ENCODE peak calls at places on chromosome 19, in four cellular contexts. One of them, this sample, is unnamed.

GRCh38 chr19:13076320-13076719 is 26.3 kb downstream of the LYL1 start:
- DNase-seq in astrocyte of the spinal cord: no peak
- DNase-seq in left ventricle myocardium inferior: no peak
- DNase-seq in breast epithelium: no peak
- DNase-seq in this sample: no peak

GRCh38 chr19:14433454-14434156 is 499 bp downstream of the PKN1 start:
- DNase-seq in astrocyte of the spinal cord: no peak
- DNase-seq in left ventricle myocardium inferior: no peak
- DNase-seq in breast epithelium: no peak
- DNase-seq in this sample: no peak

GRCh38 chr19:8491574-8491973 is 10.9 kb downstream of the PRAM1 start:
- DNase-seq in astrocyte of the spinal cord: no peak
- DNase-seq in left ventricle myocardium inferior: no peak
- DNase-seq in breast epithelium: no peak
- DNase-seq in this sample: no peak

GRCh38 chr19:49637865-49638350 is 2.0 kb downstream of the RRAS start:
- DNase-seq in astrocyte of the spinal cord: peak
- DNase-seq in left ventricle myocardium inferior: peak
- DNase-seq in breast epithelium: peak
- DNase-seq in this sample: peak

GRCh38 chr19:11692127-11692790 is 46.5 kb downstream of the ZNF823 start:
- DNase-seq in astrocyte of the spinal cord: no peak
- DNase-seq in left ventricle myocardium inferior: no peak
- DNase-seq in breast epithelium: no peak
- DNase-seq in this sample: no peak

GRCh38 chr19:48833977-48834376 is 2.3 kb downstream of the HSD17B14 start:
- DNase-seq in astrocyte of the spinal cord: no peak
- DNase-seq in left ventricle myocardium inferior: no peak
- DNase-seq in breast epithelium: no peak
- DNase-seq in this sample: no peak

GRCh38 chr19:45615795-45616708 is 14.0 kb upstream of the GPR4 start:
- DNase-seq in astrocyte of the spinal cord: peak
- DNase-seq in left ventricle myocardium inferior: peak
- DNase-seq in breast epithelium: no peak
- DNase-seq in this sample: peak

GRCh38 chr19:51020988-51021651 is 1.6 kb upstream of the KLK10 start:
- DNase-seq in astrocyte of the spinal cord: peak
- DNase-seq in left ventricle myocardium inferior: no peak
- DNase-seq in breast epithelium: peak
- DNase-seq in this sample: no peak

GRCh38 chr19:13764821-13765394 is 586 bp downstream of the MRI1 start:
- DNase-seq in astrocyte of the spinal cord: no peak
- DNase-seq in left ventricle myocardium inferior: peak
- DNase-seq in breast epithelium: no peak
- DNase-seq in this sample: peak

GRCh38 chr19:8131517-8131916 is 17.9 kb downstream of the FBN3 start:
- DNase-seq in astrocyte of the spinal cord: no peak
- DNase-seq in left ventricle myocardium inferior: no peak
- DNase-seq in breast epithelium: no peak
- DNase-seq in this sample: no peak

GRCh38 chr19:1222394-1222793 is 15.4 kb downstream of the CBARP start:
- DNase-seq in astrocyte of the spinal cord: no peak
- DNase-seq in left ventricle myocardium inferior: no peak
- DNase-seq in breast epithelium: no peak
- DNase-seq in this sample: no peak

GRCh38 chr19:45508931-45509691 is 1.8 kb downstream of the VASP start:
- DNase-seq in astrocyte of the spinal cord: peak
- DNase-seq in left ventricle myocardium inferior: peak
- DNase-seq in breast epithelium: peak
- DNase-seq in this sample: no peak

GRCh38 chr19:1252221-1252817 is 3.9 kb downstream of the MIDN start:
- DNase-seq in astrocyte of the spinal cord: peak
- DNase-seq in left ventricle myocardium inferior: peak
- DNase-seq in breast epithelium: peak
- DNase-seq in this sample: peak

GRCh38 chr19:33631628-33631995 is 9.9 kb downstream of the CHST8 start:
- DNase-seq in astrocyte of the spinal cord: no peak
- DNase-seq in left ventricle myocardium inferior: no peak
- DNase-seq in breast epithelium: no peak
- DNase-seq in this sample: no peak

GRCh38 chr19:46173886-46174475 is 25.9 kb downstream of the IGFL2 start:
- DNase-seq in astrocyte of the spinal cord: no peak
- DNase-seq in left ventricle myocardium inferior: no peak
- DNase-seq in breast epithelium: no peak
- DNase-seq in this sample: no peak

GRCh38 chr19:480016-480855 is 16.1 kb upstream of the MADCAM1 start:
- DNase-seq in astrocyte of the spinal cord: peak
- DNase-seq in left ventricle myocardium inferior: peak
- DNase-seq in breast epithelium: peak
- DNase-seq in this sample: peak

GRCh38 chr19:18594824-18595373 is 6.3 kb downstream of the REX1BD start:
- DNase-seq in astrocyte of the spinal cord: no peak
- DNase-seq in left ventricle myocardium inferior: no peak
- DNase-seq in breast epithelium: no peak
- DNase-seq in this sample: no peak

GRCh38 chr19:53664152-53664551 is 32.4 kb downstream of the DPRX start:
- DNase-seq in astrocyte of the spinal cord: no peak
- DNase-seq in left ventricle myocardium inferior: no peak
- DNase-seq in breast epithelium: no peak
- DNase-seq in this sample: no peak

GRCh38 chr19:12773571-12773970 is 1.8 kb downstream of the HOOK2 start:
- DNase-seq in astrocyte of the spinal cord: no peak
- DNase-seq in left ventricle myocardium inferior: peak
- DNase-seq in breast epithelium: no peak
- DNase-seq in this sample: no peak

GRCh38 chr19:46408611-46409039 is 4.7 kb downstream of the CCDC8 start:
- DNase-seq in astrocyte of the spinal cord: peak
- DNase-seq in left ventricle myocardium inferior: peak
- DNase-seq in breast epithelium: peak
- DNase-seq in this sample: no peak

GRCh38 chr19:46040952-46041500 is at the start of gene IGFL4:
- DNase-seq in astrocyte of the spinal cord: no peak
- DNase-seq in left ventricle myocardium inferior: no peak
- DNase-seq in breast epithelium: no peak
- DNase-seq in this sample: peak

GRCh38 chr19:13262450-13262849 is 112.2 kb downstream of the IER2 start:
- DNase-seq in astrocyte of the spinal cord: peak
- DNase-seq in left ventricle myocardium inferior: no peak
- DNase-seq in breast epithelium: no peak
- DNase-seq in this sample: peak

GRCh38 chr19:28377077-28377476 is 835.9 kb downstream of the UQCRFS1 start:
- DNase-seq in astrocyte of the spinal cord: no peak
- DNase-seq in left ventricle myocardium inferior: no peak
- DNase-seq in breast epithelium: no peak
- DNase-seq in this sample: no peak

GRCh38 chr19:12117203-12117970 is 22.8 kb downstream of the ZNF20 start:
- DNase-seq in astrocyte of the spinal cord: no peak
- DNase-seq in left ventricle myocardium inferior: no peak
- DNase-seq in breast epithelium: no peak
- DNase-seq in this sample: no peak

GRCh38 chr19:58093071-58093470 is 5.0 kb downstream of the ZSCAN18 start:
- DNase-seq in astrocyte of the spinal cord: no peak
- DNase-seq in left ventricle myocardium inferior: no peak
- DNase-seq in breast epithelium: no peak
- DNase-seq in this sample: no peak

GRCh38 chr19:18869781-18870530 is 26.0 kb downstream of the CERS1 start:
- DNase-seq in astrocyte of the spinal cord: no peak
- DNase-seq in left ventricle myocardium inferior: no peak
- DNase-seq in breast epithelium: no peak
- DNase-seq in this sample: no peak

GRCh38 chr19:48607359-48607755 is 815 bp downstream of the SPACA4 start:
- DNase-seq in astrocyte of the spinal cord: no peak
- DNase-seq in left ventricle myocardium inferior: no peak
- DNase-seq in breast epithelium: no peak
- DNase-seq in this sample: no peak

GRCh38 chr19:52778811-52779210 is 7.8 kb downstream of the ZNF600 start:
- DNase-seq in astrocyte of the spinal cord: no peak
- DNase-seq in left ventricle myocardium inferior: no peak
- DNase-seq in breast epithelium: no peak
- DNase-seq in this sample: no peak

GRCh38 chr19:58455306-58455705 is 3.9 kb downstream of the ZNF324B start:
- DNase-seq in astrocyte of the spinal cord: no peak
- DNase-seq in left ventricle myocardium inferior: no peak
- DNase-seq in breast epithelium: no peak
- DNase-seq in this sample: no peak

GRCh38 chr19:15177269-15178116 is 23.3 kb downstream of the NOTCH3 start:
- DNase-seq in astrocyte of the spinal cord: peak
- DNase-seq in left ventricle myocardium inferior: peak
- DNase-seq in breast epithelium: peak
- DNase-seq in this sample: peak

GRCh38 chr19:54464044-54464623 is 556 bp upstream of the LENG9 start:
- DNase-seq in astrocyte of the spinal cord: peak
- DNase-seq in left ventricle myocardium inferior: peak
- DNase-seq in breast epithelium: peak
- DNase-seq in this sample: peak

GRCh38 chr19:55482128-55482961 is 2.6 kb upstream of the NAT14 start:
- DNase-seq in astrocyte of the spinal cord: no peak
- DNase-seq in left ventricle myocardium inferior: no peak
- DNase-seq in breast epithelium: no peak
- DNase-seq in this sample: no peak

GRCh38 chr19:40797166-40797962 is 1.6 kb upstream of the EGLN2 start:
- DNase-seq in astrocyte of the spinal cord: no peak
- DNase-seq in left ventricle myocardium inferior: no peak
- DNase-seq in breast epithelium: no peak
- DNase-seq in this sample: no peak

GRCh38 chr19:49855676-49856573 is 5.0 kb downstream of the PTOV1 start:
- DNase-seq in astrocyte of the spinal cord: no peak
- DNase-seq in left ventricle myocardium inferior: no peak
- DNase-seq in breast epithelium: no peak
- DNase-seq in this sample: no peak

GRCh38 chr19:21314676-21315075 is 14.5 kb downstream of the ZNF708 start:
- DNase-seq in astrocyte of the spinal cord: no peak
- DNase-seq in left ventricle myocardium inferior: no peak
- DNase-seq in breast epithelium: no peak
- DNase-seq in this sample: no peak

GRCh38 chr19:8030906-8031305 is 21.7 kb upstream of the CCL25 start:
- DNase-seq in astrocyte of the spinal cord: no peak
- DNase-seq in left ventricle myocardium inferior: no peak
- DNase-seq in breast epithelium: no peak
- DNase-seq in this sample: no peak

GRCh38 chr19:33514885-33515485 is 6.6 kb downstream of the PEPD start:
- DNase-seq in astrocyte of the spinal cord: no peak
- DNase-seq in left ventricle myocardium inferior: peak
- DNase-seq in breast epithelium: no peak
- DNase-seq in this sample: no peak

DNA sequence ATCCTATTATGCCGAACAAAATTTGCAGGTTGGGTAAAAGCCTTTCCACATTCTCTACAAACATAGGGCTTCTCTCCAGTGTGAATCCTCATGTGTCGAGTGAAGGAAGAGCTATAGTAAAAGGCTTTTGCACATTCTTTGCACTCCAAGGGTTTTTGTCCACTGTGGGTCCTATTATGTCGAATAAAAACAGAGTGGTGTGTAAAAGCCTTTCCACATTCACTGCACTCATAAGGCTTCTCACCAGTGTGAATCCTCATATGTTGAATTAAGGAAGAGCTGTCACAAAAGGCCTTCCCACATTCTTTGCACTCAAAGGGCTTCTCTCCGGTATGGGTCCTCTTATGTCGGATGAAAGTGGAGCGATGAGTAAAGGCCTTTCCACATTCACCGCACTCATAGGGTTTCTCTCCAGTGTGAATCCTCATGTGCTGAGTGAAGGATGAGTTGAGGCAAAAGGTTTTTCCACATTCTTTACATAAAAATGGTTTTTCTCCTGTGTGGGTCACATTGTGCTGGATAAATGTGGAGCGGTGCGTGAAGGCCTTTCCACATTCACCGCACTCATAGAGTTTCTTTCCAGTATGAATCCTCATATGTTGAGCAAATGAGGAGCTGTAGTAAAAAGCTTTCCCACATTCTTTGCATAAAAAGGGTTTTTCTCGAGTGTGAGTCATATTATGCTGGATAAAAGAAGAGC is 13.6 kb downstream of the ZNF599 start:
- DNase-seq in astrocyte of the spinal cord: no peak
- DNase-seq in left ventricle myocardium inferior: no peak
- DNase-seq in breast epithelium: no peak
- DNase-seq in this sample: no peak
- H3K4me3 ChIP-seq in astrocyte of the spinal cord: no peak
- H3K4me3 ChIP-seq in left ventricle myocardium inferior: no peak
- H3K4me3 ChIP-seq in breast epithelium: no peak
- H3K4me3 ChIP-seq in this sample: no peak

GRCh38 chr19:37507167-37507464 is 377 bp downstream of the ZNF793 start:
- DNase-seq in astrocyte of the spinal cord: no peak
- DNase-seq in left ventricle myocardium inferior: no peak
- DNase-seq in breast epithelium: no peak
- DNase-seq in this sample: no peak
- H3K4me3 ChIP-seq in astrocyte of the spinal cord: peak
- H3K4me3 ChIP-seq in left ventricle myocardium inferior: peak
- H3K4me3 ChIP-seq in breast epithelium: peak
- H3K4me3 ChIP-seq in this sample: no peak

DNA sequence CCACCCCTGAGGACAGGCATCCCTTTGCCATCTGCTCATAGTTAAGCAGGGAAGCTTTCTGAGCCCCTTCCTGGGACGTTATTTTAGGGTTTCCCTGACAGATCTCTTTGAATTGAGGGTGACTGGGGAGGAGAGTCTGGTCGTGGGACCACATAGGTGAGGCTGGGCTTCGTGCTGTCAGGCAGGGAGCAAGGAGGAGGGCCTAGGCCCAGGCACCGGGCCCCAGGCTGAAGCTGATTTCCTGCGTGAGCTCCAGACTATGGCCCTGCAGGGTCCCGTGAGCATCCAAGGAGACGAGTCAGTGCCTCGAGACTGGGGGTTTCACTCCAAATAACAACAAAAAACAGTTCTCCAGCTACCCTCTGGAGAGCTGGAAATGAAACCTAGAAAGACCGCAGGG is 60.4 kb downstream of the MYO9B start:
- DNase-seq in astrocyte of the spinal cord: no peak
- DNase-seq in left ventricle myocardium inferior: no peak
- DNase-seq in breast epithelium: no peak
- DNase-seq in this sample: no peak
- H3K4me3 ChIP-seq in astrocyte of the spinal cord: no peak
- H3K4me3 ChIP-seq in left ventricle myocardium inferior: peak
- H3K4me3 ChIP-seq in breast epithelium: peak
- H3K4me3 ChIP-seq in this sample: no peak

GRCh38 chr19:6276447-6276846 is 3.3 kb downstream of the MLLT1 start:
- DNase-seq in astrocyte of the spinal cord: peak
- DNase-seq in left ventricle myocardium inferior: peak
- DNase-seq in breast epithelium: peak
- DNase-seq in this sample: no peak
- H3K4me3 ChIP-seq in astrocyte of the spinal cord: no peak
- H3K4me3 ChIP-seq in left ventricle myocardium inferior: peak
- H3K4me3 ChIP-seq in breast epithelium: no peak
- H3K4me3 ChIP-seq in this sample: no peak

GRCh38 chr19:35856001-35856400 is 710 bp upstream of the KIRREL2 start:
- DNase-seq in astrocyte of the spinal cord: no peak
- DNase-seq in left ventricle myocardium inferior: no peak
- DNase-seq in breast epithelium: no peak
- DNase-seq in this sample: no peak
- H3K4me3 ChIP-seq in astrocyte of the spinal cord: no peak
- H3K4me3 ChIP-seq in left ventricle myocardium inferior: peak
- H3K4me3 ChIP-seq in breast epithelium: peak
- H3K4me3 ChIP-seq in this sample: peak

This sample was measured in Caco-2.